ENCODE peak calls at places on chromosomes 11 and 22, in nine cellular contexts. Q is psoas muscle, E is brain microvascular endothelial cell, M is pancreas, O is GM23248, T is lower lobe of right lung, N is bronchial epithelial cell, H is NT2/D1, V is SJSA1. P is an unnamed sample.

GRCh38 chr11:131386408-131386807 is 16.0 kb downstream of the NTM start:
- DNase-seq in Q (no peak), V (no peak), E (no peak), H (no peak), N (no peak), O (no peak), T (no peak), M (no peak), P (no peak)

GRCh38 chr11:2094354-2095197 is 44.6 kb downstream of the IGF2 start:
- DNase-seq in N (no peak), V (no peak), E (no peak), O (no peak), H (no peak), T (no peak), M (peak; percentile 54), Q (no peak), P (no peak)

GRCh38 chr22:30210235-30210831 is 36.2 kb downstream of the LIF start:
- DNase-seq in T (no peak), H (no peak), N (peak; percentile 85), E (peak; percentile 81), Q (no peak), M (no peak), O (no peak), V (peak; percentile 88), P (peak; percentile 88)

GRCh38 chr11:65041206-65042035 is at the start of gene SAC3D1:
- DNase-seq in N (peak; percentile 46), E (peak; percentile 14), M (peak; percentile 86), O (peak; percentile 75), V (peak; percentile 79), Q (no peak), H (peak; percentile 43), T (peak; percentile 79), P (peak; percentile 77)

GRCh38 chr22:26239561-26239960 is 70.3 kb downstream of the SEZ6L start:
- DNase-seq in N (no peak), M (no peak), Q (no peak), V (no peak), O (no peak), E (no peak), H (no peak), T (no peak), P (no peak)

GRCh38 chr11:118785362-118785761 is 5.6 kb downstream of the DDX6 start:
- DNase-seq in E (peak; percentile 4), T (no peak), M (no peak), O (peak; percentile 67), V (no peak), N (peak; percentile 25), Q (no peak), H (no peak), P (peak; percentile 21)

GRCh38 chr22:26992556-26992955 is 335.2 kb downstream of the MIAT start:
- DNase-seq in V (no peak), E (no peak), Q (no peak), O (no peak), T (no peak), H (no peak), N (no peak), M (no peak), P (no peak)

GRCh38 chr11:36009469-36009868 is 65.6 kb downstream of the LDLRAD3 start:
- DNase-seq in N (peak; percentile 84), T (no peak), M (no peak), Q (no peak), E (no peak), O (peak; percentile 67), H (no peak), V (no peak), P (peak; percentile 68)

GRCh38 chr11:14644396-14645246 is 1.0 kb downstream of the PDE3B start:
- DNase-seq in T (peak; percentile 61), H (no peak), Q (peak; percentile 18), M (peak; percentile 80), V (peak; percentile 45), N (peak; percentile 7), E (no peak), O (peak; percentile 46), P (peak; percentile 28)

GRCh38 chr22:17931400-17931825 is 92.9 kb downstream of the MICAL3 start:
- DNase-seq in M (no peak), N (no peak), H (no peak), O (peak; percentile 57), T (no peak), V (no peak), E (no peak), Q (peak; percentile 64), P (peak; percentile 38)

GRCh38 chr22:38204784-38205183 is 3.0 kb downstream of the MAFF start:
- DNase-seq in O (peak; percentile 31), N (no peak), Q (no peak), M (no peak), T (no peak), V (no peak), H (no peak), E (no peak), P (no peak)
- H3K4me3 ChIP-seq in O (peak overlapping the region; percentile 83), N (no peak overlapping the region), Q (peak overlapping the region; percentile 72), M (no peak overlapping the region), T (no peak overlapping the region), V (no peak overlapping the region), H (no peak overlapping the region), E (no peak overlapping the region), P (no peak overlapping the region)

DNA sequence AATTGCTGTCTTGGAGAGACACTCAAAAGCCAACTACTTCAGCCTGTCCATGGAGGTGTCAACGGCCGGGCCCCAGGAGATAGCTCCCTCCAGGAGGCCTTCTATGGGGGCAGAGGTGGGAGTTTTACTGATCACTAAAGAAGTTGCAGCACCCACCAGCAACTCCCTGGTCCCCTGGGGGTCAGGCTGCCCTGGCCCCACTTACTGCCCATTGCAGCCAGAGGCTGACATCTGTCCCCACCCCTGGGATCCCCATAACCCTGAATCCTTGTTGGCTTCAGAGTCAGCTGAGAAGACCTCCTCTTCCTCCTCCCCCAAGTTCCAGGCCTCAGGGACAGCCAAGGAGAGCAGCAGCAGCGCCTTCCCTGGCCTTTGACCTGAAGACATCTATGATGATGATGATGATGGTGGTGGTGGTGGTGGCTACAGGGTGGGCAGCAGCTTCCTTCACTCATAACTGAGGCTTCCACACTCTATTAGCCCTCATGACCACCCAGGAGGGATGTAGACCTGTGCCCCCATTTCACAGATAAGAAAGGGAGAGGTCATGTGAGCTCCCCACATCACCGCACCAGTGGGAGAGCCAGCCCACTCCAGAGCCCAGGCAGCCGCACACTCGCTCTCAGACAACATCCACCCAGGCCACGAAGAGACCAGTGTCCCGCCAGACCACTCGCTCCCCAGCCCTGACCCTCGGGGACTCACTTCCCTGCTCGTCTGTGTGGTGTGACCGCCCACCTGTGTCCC is 43.8 kb upstream of the FGF3 start:
- DNase-seq in Q (no peak), O (no peak), N (no peak), E (no peak), M (no peak), V (peak; percentile 52), T (peak; percentile 32), H (no peak), P (no peak)
- H3K4me3 ChIP-seq in Q (no peak overlapping the region), O (no peak overlapping the region), N (no peak overlapping the region), E (no peak overlapping the region), M (no peak overlapping the region), V (no peak overlapping the region), T (no peak overlapping the region), H (no peak overlapping the region), P (no peak overlapping the region)

GRCh38 chr22:37218771-37219411 is 6.6 kb upstream of the SSTR3 start:
- DNase-seq in V (no peak), M (no peak), Q (no peak), T (no peak), H (no peak), E (no peak), N (no peak), O (no peak), P (no peak)
- H3K4me3 ChIP-seq in V (no peak overlapping the region), M (no peak overlapping the region), Q (no peak overlapping the region), T (no peak overlapping the region), H (no peak overlapping the region), E (no peak overlapping the region), N (no peak overlapping the region), O (no peak overlapping the region), P (no peak overlapping the region)

GRCh38 chr22:50302564-50302963 is 4.9 kb downstream of the PLXNB2 start:
- DNase-seq in M (no peak), V (no peak), H (no peak), T (no peak), Q (no peak), N (no peak), O (peak; percentile 17), E (no peak), P (no peak)

GRCh38 chr22:50303515-50303847 is 4.0 kb downstream of the PLXNB2 start:
- DNase-seq in Q (no peak), E (no peak), M (no peak), N (no peak), H (no peak), V (no peak), T (no peak), O (no peak), P (no peak)

GRCh38 chr22:50300620-50301257 is 6.7 kb downstream of the PLXNB2 start:
- DNase-seq in M (no peak), V (no peak), H (no peak), T (no peak), N (no peak), Q (no peak), E (no peak), O (no peak), P (no peak)

GRCh38 chr22:50301581-50301991 is 5.9 kb downstream of the PLXNB2 start:
- DNase-seq in V (no peak), Q (no peak), E (no peak), M (no peak), T (no peak), N (no peak), O (no peak), H (no peak), P (no peak)

GRCh38 chr22:50302041-50302541 is 5.4 kb downstream of the PLXNB2 start:
- DNase-seq in Q (peak; percentile 46), E (no peak), V (no peak), N (peak; percentile 32), T (peak; percentile 76), H (no peak), O (peak; percentile 78), M (no peak), P (no peak)
- H3K4me3 ChIP-seq in Q (no peak overlapping the region), E (no peak overlapping the region), V (no peak overlapping the region), N (no peak overlapping the region), T (peak overlapping the region; percentile 30), H (no peak overlapping the region), O (no peak overlapping the region), M (no peak overlapping the region), P (peak overlapping the region; percentile 35)

P was measured in epithelial cell of esophagus.